ENCODE peak calls at places on chromosomes 3 and 15, in ten cellular contexts. D, G, X, L, Z, I, C, M, F and K are unnamed samples. For H3K27me3, the result is how much of the 10 kb centered on the place peaks cover.

GRCh38 chr3:127984241-127984975 is 67.8 kb upstream of the SEC61A1 start:
- DNase-seq in M (no peak), L (no peak), D (no peak), F (no peak), C (no peak), I (no peak), G (no peak), X (no peak), Z (peak), K (no peak)

GRCh38 chr3:17258823-17259436 is 374.2 kb downstream of the PLCL2 start:
- DNase-seq in G (peak), D (no peak), L (no peak), F (no peak), X (no peak), C (no peak), Z (no peak), M (no peak), I (peak), K (no peak)

GRCh38 chr3:139928708-139929505 is 6.1 kb upstream of the CLSTN2 start:
- DNase-seq in M (no peak), F (no peak), D (no peak), X (no peak), I (no peak), G (no peak), L (no peak), Z (peak), C (no peak), K (no peak)

GRCh38 chr3:99714146-99714545 is 75.8 kb downstream of the COL8A1 start:
- DNase-seq in Z (no peak), M (no peak), D (no peak), C (no peak), G (peak), F (no peak), I (no peak), X (no peak), L (no peak), K (no peak)

GRCh38 chr3:15899438-15899837 is 101.7 kb upstream of the ANKRD28 start:
- DNase-seq in Z (peak), F (no peak), I (peak), L (no peak), X (no peak), G (peak), D (no peak), M (no peak), C (no peak), K (no peak)

GRCh38 chr3:71444028-71444860 is 139.3 kb downstream of the FOXP1 start:
- DNase-seq in F (no peak), D (peak), C (peak), L (no peak), G (peak), Z (no peak), M (peak), I (no peak), X (no peak), K (peak)

GRCh38 chr3:85912981-85913380 is 954.2 kb downstream of the CADM2 start:
- DNase-seq in C (no peak), D (no peak), I (no peak), X (no peak), Z (no peak), G (no peak), L (no peak), M (no peak), F (no peak), K (no peak)

GRCh38 chr3:188578579-188579363 is 424.8 kb downstream of the LPP start:
- DNase-seq in L (no peak), I (no peak), C (no peak), Z (peak), D (no peak), M (no peak), X (peak), F (peak), G (peak), K (peak)

GRCh38 chr3:156388469-156389150 is 166.3 kb downstream of the SSR3 start:
- DNase-seq in L (no peak), M (no peak), X (no peak), Z (no peak), F (no peak), D (no peak), C (no peak), I (no peak), G (peak), K (no peak)

GRCh38 chr3:77320514-77320913 is 280.6 kb downstream of the ROBO2 start:
- DNase-seq in C (no peak), L (no peak), I (peak), F (no peak), X (no peak), Z (no peak), D (no peak), M (no peak), G (peak), K (no peak)

GRCh38 chr3:69951616-69952015 is 47.9 kb upstream of the SAMMSON start:
- DNase-seq in M (no peak), Z (no peak), D (no peak), X (no peak), G (no peak), I (no peak), L (no peak), F (no peak), C (no peak), K (no peak)

GRCh38 chr15:67185051-67185450 is 69.4 kb downstream of the AAGAB start:
- DNase-seq in C (no peak), L (no peak), I (no peak), X (no peak), M (no peak), Z (no peak), G (no peak), F (no peak), D (no peak), K (no peak)

GRCh38 chr3:126509565-126510322 is 7.8 kb downstream of the UROC1 start:
- DNase-seq in X (no peak), C (no peak), M (no peak), Z (no peak), L (no peak), D (no peak), G (no peak), I (no peak), F (no peak), K (no peak)

GRCh38 chr3:189632238-189632637 is 1.0 kb downstream of the TP63 start:
- DNase-seq in G (no peak), I (no peak), Z (no peak), X (no peak), F (no peak), D (no peak), M (no peak), C (no peak), L (no peak), K (no peak)

GRCh38 chr15:75070674-75071073 is 47.3 kb downstream of the PPCDC start:
- DNase-seq in M (peak), C (no peak), D (no peak), L (no peak), Z (no peak), X (no peak), F (no peak), G (no peak), I (no peak), K (no peak)

GRCh38 chr3:31493187-31493586 is 39.5 kb upstream of the STT3B start:
- DNase-seq in D (no peak), C (no peak), L (no peak), Z (peak), F (no peak), X (no peak), I (no peak), G (no peak), M (no peak), K (no peak)

GRCh38 chr3:32817195-32817560 is 619 bp upstream of the TRIM71 start:
- DNase-seq in F (no peak), M (no peak), X (no peak), Z (no peak), C (no peak), I (no peak), G (no peak), L (no peak), D (no peak), K (no peak)

GRCh38 chr3:193805448-193805847 is 212.4 kb downstream of the OPA1 start:
- DNase-seq in G (peak), L (no peak), X (peak), M (peak), C (peak), I (peak), F (peak), D (peak), Z (no peak), K (peak)

GRCh38 chr3:156620901-156621300 is 53.5 kb upstream of the TIPARP start:
- DNase-seq in X (no peak), F (no peak), Z (no peak), I (no peak), C (no peak), G (no peak), D (no peak), L (no peak), M (no peak), K (no peak)

GRCh38 chr15:89494006-89494405 is 2.4 kb downstream of the RHCG start:
- DNase-seq in C (no peak), Z (no peak), D (no peak), L (no peak), F (no peak), X (no peak), M (peak), G (no peak), I (no peak), K (no peak)

GRCh38 chr3:169145551-169145950 is 518.0 kb downstream of the MECOM start:
- DNase-seq in M (no peak), D (no peak), C (no peak), F (no peak), Z (no peak), X (no peak), G (peak), I (no peak), L (no peak), K (no peak)
- H3K27me3 ChIP-seq in M (under half), D (under half), C (under half), F (under half), Z (half or more), X (half or more), G (under half), I (under half), L (under half), K (half or more)

GRCh38 chr3:21020043-21020442 is 731.0 kb downstream of the ZNF385D start:
- DNase-seq in C (no peak), G (no peak), Z (no peak), M (no peak), I (no peak), L (no peak), X (no peak), F (no peak), D (no peak), K (no peak)

GRCh38 chr3:21024563-21024962 is 726.4 kb downstream of the ZNF385D start:
- DNase-seq in F (no peak), M (no peak), L (no peak), I (no peak), C (no peak), D (no peak), Z (no peak), X (no peak), G (no peak), K (no peak)

GRCh38 chr3:21017115-21017852 is 733.7 kb downstream of the ZNF385D start:
- DNase-seq in I (no peak), F (no peak), Z (no peak), L (peak), C (no peak), M (no peak), G (no peak), D (no peak), X (no peak), K (no peak)

GRCh38 chr3:21020681-21021080 is 730.3 kb downstream of the ZNF385D start:
- DNase-seq in L (no peak), Z (no peak), M (no peak), G (no peak), C (no peak), I (no peak), X (no peak), F (no peak), D (no peak), K (no peak)
- TF ChIP-seq POLR2A in L (no peak), Z (no peak), M (no peak), G (no peak), C (no peak), I (no peak), X (no peak), F (no peak), D (no peak), K (no peak)

GRCh38 chr15:97890307-97890706 is 70.2 kb upstream of the ARRDC4 start:
- DNase-seq in C (no peak), X (no peak), I (no peak), D (no peak), M (no peak), F (no peak), Z (no peak), G (no peak), L (no peak), K (no peak)
- H3K27me3 ChIP-seq in C (under half), X (under half), I (under half), D (under half), M (under half), F (under half), Z (under half), G (under half), L (under half), K (under half)

GRCh38 chr3:170364965-170365364 is 7.5 kb downstream of the SKIL start:
- DNase-seq in C (no peak), Z (no peak), X (no peak), D (no peak), I (no peak), M (no peak), F (no peak), L (no peak), G (no peak), K (no peak)

GRCh38 chr3:170372190-170372879 is 14.8 kb downstream of the SKIL start:
- DNase-seq in X (no peak), G (no peak), Z (no peak), L (no peak), D (no peak), F (no peak), C (no peak), M (no peak), I (no peak), K (no peak)

GRCh38 chr3:170367797-170368196 is 10.3 kb downstream of the SKIL start:
- DNase-seq in X (no peak), G (no peak), F (no peak), I (no peak), C (no peak), Z (no peak), D (no peak), L (no peak), M (no peak), K (no peak)

GRCh38 chr3:170363471-170363994 is 6.0 kb downstream of the SKIL start:
- DNase-seq in C (no peak), D (no peak), F (no peak), Z (no peak), I (no peak), L (no peak), G (no peak), X (no peak), M (no peak), K (no peak)

GRCh38 chr3:170368921-170369320 is 11.4 kb downstream of the SKIL start:
- DNase-seq in M (no peak), Z (no peak), D (no peak), G (no peak), X (no peak), L (no peak), F (no peak), C (no peak), I (no peak), K (no peak)
- TF ChIP-seq POLR2A in M (no peak), Z (no peak), D (no peak), G (no peak), X (no peak), L (no peak), F (no peak), C (no peak), I (no peak), K (no peak)

GRCh38 chr3:129971368-129972052 is 3.0 kb upstream of the TRH start:
- DNase-seq in D (no peak), F (no peak), L (no peak), I (no peak), G (no peak), M (no peak), Z (no peak), X (no peak), C (no peak), K (no peak)

GRCh38 chr3:129975332-129976090 is 991 bp downstream of the TRH start:
- DNase-seq in Z (no peak), G (no peak), M (no peak), I (no peak), C (no peak), F (peak), D (no peak), X (no peak), L (no peak), K (peak)

GRCh38 chr3:129972301-129972700 is 2.2 kb upstream of the TRH start:
- DNase-seq in Z (no peak), M (no peak), F (no peak), X (no peak), G (no peak), I (no peak), L (no peak), C (no peak), D (no peak), K (no peak)

GRCh38 chr3:129974451-129975331 is at the start of gene TRH:
- DNase-seq in L (no peak), Z (no peak), I (no peak), X (no peak), D (no peak), G (no peak), C (no peak), M (no peak), F (no peak), K (no peak)

DNA sequence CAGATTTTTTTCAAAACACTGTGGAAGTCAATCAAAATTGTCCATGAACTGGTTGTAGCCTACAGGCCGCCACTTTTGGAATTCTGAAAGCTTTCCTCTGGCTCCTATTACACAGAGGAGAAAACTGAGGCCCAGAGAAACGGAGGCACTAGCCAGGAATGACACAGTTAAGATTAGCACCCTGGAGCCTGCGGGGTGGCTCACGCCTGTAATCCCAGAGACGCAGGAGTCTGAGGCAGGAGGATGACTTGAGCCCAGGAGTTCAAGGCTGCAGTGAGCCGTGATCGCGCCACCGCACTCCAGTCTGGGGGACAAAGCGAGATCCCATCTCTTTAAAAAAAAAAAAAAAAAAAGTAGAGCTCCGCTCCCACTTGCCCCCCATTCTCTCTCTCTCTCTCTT is 667 bp upstream of the TRH start:
- DNase-seq in I (no peak), Z (no peak), G (no peak), D (no peak), C (no peak), X (no peak), F (no peak), M (no peak), L (no peak), K (no peak)
- H3K27me3 ChIP-seq in I (under half), Z (half or more), G (under half), D (under half), C (under half), X (under half), F (under half), M (under half), L (half or more), K (half or more)

GRCh38 chr3:89227634-89228033 is 120.2 kb downstream of the EPHA3 start:
- DNase-seq in G (no peak), X (no peak), L (no peak), D (no peak), F (no peak), Z (no peak), M (no peak), C (no peak), I (no peak), K (no peak)

GRCh38 chr3:89223188-89223587 is 115.8 kb downstream of the EPHA3 start:
- DNase-seq in F (no peak), L (no peak), I (no peak), C (no peak), G (no peak), D (no peak), Z (no peak), M (no peak), X (no peak), K (no peak)

GRCh38 chr3:89227218-89227617 is 119.8 kb downstream of the EPHA3 start:
- DNase-seq in Z (no peak), D (no peak), X (no peak), C (no peak), I (no peak), G (no peak), L (no peak), M (no peak), F (no peak), K (no peak)

GRCh38 chr3:89216021-89216739 is 108.8 kb downstream of the EPHA3 start:
- DNase-seq in D (no peak), X (no peak), I (no peak), F (no peak), Z (no peak), G (no peak), L (no peak), M (no peak), C (no peak), K (no peak)

DNA sequence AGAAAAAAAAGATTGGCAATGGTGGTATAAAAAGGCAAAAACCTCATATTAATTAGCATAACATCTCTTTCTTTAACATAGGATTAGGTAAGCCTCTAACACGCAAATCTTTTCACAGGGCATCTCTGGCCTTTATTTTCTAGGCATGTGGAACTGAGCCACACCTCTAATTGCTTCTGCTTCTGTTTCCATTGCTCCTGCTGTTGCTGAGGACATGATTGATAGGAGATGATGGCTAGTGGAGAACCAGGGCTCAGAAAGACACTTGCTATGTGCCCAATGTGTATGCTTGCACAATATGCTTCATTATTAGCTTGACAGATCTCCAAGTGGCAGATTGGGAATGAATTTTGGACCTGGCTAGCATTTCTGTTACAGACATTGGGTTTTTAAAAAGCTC is 114.5 kb downstream of the EPHA3 start:
- DNase-seq in Z (no peak), X (no peak), F (no peak), I (no peak), L (no peak), C (no peak), G (no peak), D (no peak), M (no peak), K (no peak)
- TF ChIP-seq POLR2A in Z (no peak), X (no peak), F (no peak), I (no peak), L (no peak), C (no peak), G (no peak), D (no peak), M (no peak), K (no peak)

GRCh38 chr3:191148131-191148530 is 50.9 kb upstream of the OSTN start:
- DNase-seq in L (no peak), F (no peak), D (no peak), C (no peak), X (no peak), G (peak), I (no peak), M (no peak), Z (no peak), K (no peak)

GRCh38 chr3:191154827-191155226 is 44.2 kb upstream of the OSTN start:
- DNase-seq in D (no peak), M (no peak), G (no peak), L (no peak), I (no peak), X (no peak), C (no peak), Z (no peak), F (no peak), K (no peak)

DNA sequence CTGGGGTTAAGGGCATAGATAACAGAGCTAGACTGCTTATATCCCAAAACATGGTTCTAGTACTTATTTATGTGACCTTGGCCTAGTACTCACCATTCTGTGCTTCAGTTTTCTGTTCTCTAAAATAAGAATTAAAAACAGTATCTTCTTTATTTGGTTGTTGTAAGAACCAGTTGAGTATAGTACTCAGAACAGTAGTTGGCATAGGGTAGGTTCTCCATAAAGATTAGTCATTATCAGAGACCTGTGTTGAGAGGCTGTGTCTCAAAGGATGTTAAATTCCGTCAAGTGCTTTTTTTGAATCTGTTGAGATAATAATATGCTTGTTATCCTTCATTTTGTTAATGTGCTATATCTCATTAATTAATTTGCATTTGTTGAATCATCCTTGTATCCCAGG is 47.4 kb upstream of the OSTN start:
- DNase-seq in Z (no peak), I (no peak), C (no peak), M (no peak), X (no peak), G (no peak), D (no peak), F (no peak), L (no peak), K (no peak)
- H3K27me3 ChIP-seq in Z (under half), I (under half), C (under half), M (under half), X (under half), G (under half), D (under half), F (under half), L (under half), K (under half)

GRCh38 chr15:60383008-60383694 is 14.6 kb downstream of the ANXA2 start:
- DNase-seq in L (no peak), X (no peak), M (no peak), F (no peak), Z (no peak), D (no peak), C (no peak), G (no peak), I (no peak), K (no peak)
- TF ChIP-seq POLR2A in L (no peak), X (no peak), M (no peak), F (no peak), Z (no peak), D (no peak), C (no peak), G (peak), I (no peak), K (no peak)

DNA sequence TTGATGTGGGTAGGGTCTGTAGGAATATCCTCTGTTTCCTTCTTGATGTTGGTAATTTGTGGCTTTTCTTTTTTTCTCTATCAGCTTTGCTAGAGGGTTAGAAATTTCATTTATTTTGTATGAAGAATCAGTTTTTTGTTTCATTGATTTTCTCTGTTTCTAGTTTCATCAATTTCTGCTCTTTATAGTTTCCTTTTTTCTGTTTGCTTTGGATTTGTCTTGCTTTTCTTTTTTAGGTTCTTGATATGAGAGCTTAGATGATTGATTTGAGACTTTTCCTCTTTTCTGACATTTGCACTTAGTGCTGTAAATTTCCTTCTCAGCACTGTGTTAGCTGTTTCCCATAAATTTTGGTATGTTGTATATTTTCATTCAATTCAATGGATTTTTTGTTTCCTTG is 61.3 kb downstream of the LSM3 start:
- DNase-seq in L (no peak), D (no peak), F (no peak), G (no peak), X (no peak), C (no peak), Z (no peak), M (no peak), I (no peak), K (no peak)
- H3K27me3 ChIP-seq in L (under half), D (under half), F (under half), G (under half), X (under half), C (under half), Z (under half), M (under half), I (under half), K (under half)